ENCODE peak calls at places on chromosomes 2 and 18, in nine cellular contexts. R is psoas muscle; X is keratinocyte; S is brain microvascular endothelial cell; D is CD8-positive, alpha-beta T cell; H is left ventricle myocardium inferior; J is GM23248; F is HFF-Myc; G is heart left ventricle. N is an unnamed sample.

GRCh38 chr2:45885111-45885685 is 233.7 kb downstream of the PRKCE start:
- DNase-seq in R (no peak), X (no peak), S (no peak), D (no peak), H (no peak), J (peak; percentile 49), F (no peak), G (no peak), N (no peak)

GRCh38 chr2:112626604-112627059 is 19.1 kb upstream of the SLC20A1 start:
- DNase-seq in R (peak; percentile 64), X (no peak), S (no peak), D (peak; percentile 65), H (peak; percentile 56), J (peak; percentile 82), F (no peak), G (peak; percentile 57), N (no peak)

GRCh38 chr2:233085839-233086150 is 25.7 kb downstream of the INPP5D start:
- DNase-seq in R (no peak), X (no peak), S (no peak), D (no peak), H (no peak), J (no peak), F (no peak), G (no peak), N (no peak)

GRCh38 chr2:197042613-197043248 is 116.2 kb upstream of the PGAP1 start:
- DNase-seq in R (no peak), X (no peak), S (no peak), D (no peak), H (no peak), J (peak; percentile 4), F (no peak), G (no peak), N (no peak)

GRCh38 chr18:70998490-70998889 is 709.6 kb downstream of the SOCS6 start:
- DNase-seq in R (no peak), X (no peak), S (no peak), D (no peak), H (no peak), J (no peak), F (no peak), G (no peak), N (no peak)

GRCh38 chr2:30234180-30234971 is 3.0 kb downstream of the LBH start:
- DNase-seq in R (peak; percentile 47), X (peak; percentile 42), S (peak; percentile 95), D (peak; percentile 54), H (no peak), J (peak; percentile 97), F (no peak), G (no peak), N (peak; percentile 77)

GRCh38 chr2:71610671-71611070 is 157.3 kb downstream of the DYSF start:
- DNase-seq in R (peak; percentile 2), X (no peak), S (no peak), D (no peak), H (no peak), J (no peak), F (no peak), G (peak; percentile 3), N (no peak)

GRCh38 chr2:155151945-155152344 is 453.4 kb downstream of the KCNJ3 start:
- DNase-seq in R (no peak), X (no peak), S (no peak), D (no peak), H (no peak), J (no peak), F (no peak), G (no peak), N (no peak)

GRCh38 chr2:21658907-21659306 is 535.1 kb downstream of the TDRD15 start:
- DNase-seq in R (no peak), X (no peak), S (no peak), D (no peak), H (no peak), J (no peak), F (no peak), G (no peak), N (no peak)

GRCh38 chr2:150610670-150611279 is 123.3 kb upstream of the RND3 start:
- DNase-seq in R (no peak), X (no peak), S (peak; percentile 56), D (no peak), H (no peak), J (peak; percentile 74), F (no peak), G (no peak), N (no peak)

GRCh38 chr2:150788741-150789140 is 301.3 kb upstream of the RND3 start:
- DNase-seq in R (no peak), X (no peak), S (no peak), D (no peak), H (no peak), J (peak; percentile 10), F (no peak), G (no peak), N (no peak)

GRCh38 chr18:2256577-2256976 is 314.7 kb downstream of the METTL4 start:
- DNase-seq in R (no peak), X (no peak), S (no peak), D (no peak), H (no peak), J (no peak), F (no peak), G (no peak), N (no peak)

GRCh38 chr2:209960676-209961630 is 41.5 kb upstream of the RPE start:
- DNase-seq in R (peak; percentile 23), X (no peak), S (peak; percentile 56), D (peak; percentile 30), H (peak; percentile 18), J (peak; percentile 73), F (peak; percentile 20), G (peak; percentile 12), N (no peak)

GRCh38 chr18:77108001-77108692 is 24.4 kb downstream of the MBP start:
- DNase-seq in R (no peak), X (no peak), S (peak; percentile 95), D (peak; percentile 34), H (no peak), J (peak; percentile 89), F (no peak), G (peak; percentile 61), N (peak; percentile 72)

GRCh38 chr2:166727105-166727504 is 161.2 kb upstream of the XIRP2 start:
- DNase-seq in R (no peak), X (no peak), S (no peak), D (no peak), H (no peak), J (no peak), F (no peak), G (no peak), N (no peak)

GRCh38 chr2:17788773-17789172 is 27.5 kb upstream of the MSGN1 start:
- DNase-seq in R (no peak), X (no peak), S (no peak), D (no peak), H (no peak), J (no peak), F (no peak), G (no peak), N (no peak)

GRCh38 chr2:140695163-140695562 is 1435.7 kb downstream of the LRP1B start:
- DNase-seq in R (no peak), X (no peak), S (peak; percentile 48), D (no peak), H (no peak), J (peak; percentile 72), F (no peak), G (no peak), N (no peak)

DNA sequence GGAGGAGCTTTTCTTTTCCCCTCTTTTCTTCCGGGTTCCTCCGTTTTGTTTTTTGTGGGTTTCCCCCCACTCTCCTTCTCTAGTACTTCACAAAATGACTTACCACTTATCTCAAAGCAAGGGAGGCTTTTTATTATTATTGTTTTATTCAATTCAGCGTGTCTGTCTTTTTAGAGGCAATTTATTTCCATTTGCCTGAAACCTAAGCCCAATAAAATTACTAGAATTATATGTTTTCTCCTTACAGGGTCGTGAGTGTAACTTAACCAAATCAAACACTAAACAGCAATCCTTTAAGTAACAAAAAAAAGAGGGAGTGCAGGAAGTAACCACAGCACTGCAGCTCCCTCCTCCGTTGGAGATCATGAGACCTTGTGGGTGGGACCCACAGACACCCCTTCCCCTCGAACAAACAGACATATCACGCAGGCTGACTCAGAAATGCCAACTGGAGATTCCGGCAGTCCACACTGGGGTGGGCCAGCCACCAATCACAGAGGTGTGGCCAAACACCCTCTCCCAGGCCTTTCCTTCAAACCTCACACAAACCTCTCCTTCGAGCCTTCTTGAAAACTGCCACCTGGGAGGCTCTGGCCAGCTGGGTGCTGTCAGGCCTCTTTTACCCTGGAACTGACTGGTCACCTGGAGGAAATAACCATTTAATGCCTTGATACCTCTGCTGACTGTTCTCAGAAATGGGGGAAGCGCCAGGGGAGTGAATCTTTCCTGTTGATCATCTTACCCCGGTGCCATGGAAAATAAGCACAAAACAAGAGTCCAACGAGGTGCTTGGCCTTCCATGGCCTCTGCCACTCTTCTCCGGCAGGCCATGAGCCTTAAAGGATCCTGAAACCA is 207.1 kb upstream of the SMAD2 start:
- DNase-seq in R (no peak), X (no peak), S (no peak), D (no peak), H (no peak), J (no peak), F (no peak), G (no peak), N (no peak)
- H3K4me3 ChIP-seq in R (peak overlapping the region; percentile 76), X (peak overlapping the region; percentile 54), S (no peak overlapping the region), D (no peak overlapping the region), H (peak overlapping the region; percentile 75), J (no peak overlapping the region), F (no peak overlapping the region), G (peak overlapping the region; percentile 63), N (no peak overlapping the region)

GRCh38 chr2:120738786-120739771 is 3.4 kb downstream of the GLI2 start:
- DNase-seq in R (no peak), X (no peak), S (no peak), D (peak; percentile 7), H (no peak), J (no peak), F (no peak), G (no peak), N (no peak)
- H3K4me3 ChIP-seq in R (no peak overlapping the region), X (no peak overlapping the region), S (no peak overlapping the region), D (no peak overlapping the region), H (no peak overlapping the region), J (no peak overlapping the region), F (no peak overlapping the region), G (no peak overlapping the region), N (peak overlapping the region; percentile 88)

GRCh38 chr2:8487461-8487932 is 194.4 kb upstream of the ID2 start:
- DNase-seq in R (no peak), X (no peak), S (no peak), D (no peak), H (no peak), J (no peak), F (no peak), G (no peak), N (no peak)
- H3K4me3 ChIP-seq in R (no peak overlapping the region), X (no peak overlapping the region), S (no peak overlapping the region), D (peak overlapping the region; percentile 18), H (peak overlapping the region; percentile 17), J (no peak overlapping the region), F (no peak overlapping the region), G (no peak overlapping the region), N (no peak overlapping the region)

DNA sequence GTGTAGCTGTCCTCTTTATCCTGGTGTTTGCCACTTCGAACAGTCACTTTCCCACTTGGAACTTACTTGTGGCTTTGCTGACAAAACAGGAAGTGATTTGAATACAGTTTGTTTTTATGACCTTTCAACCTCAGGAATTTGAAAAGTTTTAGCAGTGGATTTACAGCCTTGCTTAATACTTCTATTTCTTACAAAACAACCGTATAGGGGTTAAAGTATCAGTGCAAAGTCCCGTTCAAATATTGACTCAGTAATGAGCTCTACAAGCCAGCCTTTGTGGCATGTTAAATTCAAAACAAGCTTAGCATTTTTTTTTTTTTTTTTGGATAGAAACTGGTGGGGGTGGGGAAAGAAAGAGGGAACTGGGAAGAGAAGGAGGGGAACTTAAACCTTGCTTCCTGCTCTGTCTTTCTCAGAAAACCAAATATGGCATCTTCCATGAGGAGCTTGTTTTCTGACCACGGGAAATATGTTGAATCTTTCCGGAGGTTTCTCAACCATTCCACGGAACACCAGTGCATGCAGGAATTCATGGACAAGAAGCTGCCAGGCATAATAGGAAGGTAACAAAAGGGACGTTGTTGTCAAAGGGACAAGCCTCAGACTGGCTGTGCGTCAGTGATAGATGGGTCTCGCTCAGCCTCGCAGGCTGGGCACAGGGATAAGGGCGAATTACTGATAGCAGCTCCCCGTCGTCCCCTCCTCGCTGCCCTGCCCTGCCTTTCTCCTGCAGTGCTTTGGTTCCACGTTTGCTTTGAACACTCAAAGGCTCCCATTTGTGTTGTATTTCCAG is at the start of gene HNMT:
- DNase-seq in R (peak; percentile 19), X (no peak), S (peak; percentile 55), D (no peak), H (no peak), J (peak; percentile 59), F (peak; percentile 46), G (peak; percentile 14), N (no peak)
- H3K4me3 ChIP-seq in R (peak within 1 kb of the TSS; percentile 64), X (peak within 1 kb of the TSS; percentile 72), S (peak within 1 kb of the TSS; percentile 58), D (no peak within 1 kb of the TSS), H (peak within 1 kb of the TSS; percentile 66), J (peak within 1 kb of the TSS; percentile 66), F (peak within 1 kb of the TSS; percentile 48), G (peak within 1 kb of the TSS; percentile 52), N (peak within 1 kb of the TSS; percentile 51)

N was measured in AG04449.